ENCODE peak calls at places on chromosomes 3 and 15, in seven cellular contexts. A is colonic mucosa, B is iPS DF 6.9, T is stomach, S is heart left ventricle, J is HCT116, U is lower lobe of right lung. D is an unnamed sample. For H3K4me1 and H3K27me3, the result is how much of the 10 kb centered on the place peaks cover.

GRCh38 chr15:33022629-33023028 is 171.9 kb downstream of the FMN1 start:
- DNase-seq in J (no peak), B (peak), T (peak), A (peak), S (peak), U (peak), D (no peak)

GRCh38 chr3:58560771-58561311 is 16.4 kb downstream of the FAM107A start:
- DNase-seq in B (peak), J (no peak), U (no peak), S (no peak), T (no peak), A (no peak), D (no peak)

GRCh38 chr3:126524429-126524988 is 554 bp downstream of the CHST13 start:
- DNase-seq in J (no peak), U (peak), B (no peak), T (no peak), S (peak), A (no peak), D (peak)

GRCh38 chr3:69306239-69307185 is 79.4 kb downstream of the FRMD4B start:
- DNase-seq in U (peak), S (peak), A (peak), J (peak), B (peak), T (peak), D (peak)

GRCh38 chr3:50382271-50382670 is 22.9 kb upstream of the TMEM115 start:
- DNase-seq in J (no peak), T (no peak), B (no peak), U (no peak), S (no peak), A (no peak), D (no peak)

GRCh38 chr3:82474711-82475110 is 713.3 kb upstream of the GBE1 start:
- DNase-seq in S (no peak), J (no peak), B (no peak), A (no peak), T (no peak), U (no peak), D (no peak)

GRCh38 chr15:100766225-100767001 is 113.2 kb upstream of the ALDH1A3 start:
- DNase-seq in S (no peak), A (no peak), T (no peak), J (no peak), B (no peak), U (no peak), D (no peak)

GRCh38 chr3:68234118-68234780 is 579.8 kb upstream of the SUCLG2 start:
- DNase-seq in B (no peak), T (no peak), U (no peak), A (no peak), S (no peak), J (no peak), D (no peak)

GRCh38 chr15:51806123-51806522 is 23.3 kb upstream of the TMOD3 start:
- DNase-seq in T (no peak), B (no peak), S (no peak), J (no peak), U (no peak), A (no peak), D (no peak)

GRCh38 chr15:29913528-29914135 is 91.4 kb upstream of the TJP1 start:
- DNase-seq in S (no peak), T (no peak), B (no peak), J (no peak), U (no peak), A (no peak), D (no peak)

GRCh38 chr3:127197300-127198150 is 4.6 kb downstream of the PRR23E start:
- DNase-seq in T (peak), J (no peak), A (peak), B (no peak), S (no peak), U (no peak), D (no peak)

GRCh38 chr15:31392761-31393401 is 66.2 kb downstream of the KLF13 start:
- DNase-seq in S (no peak), T (peak), A (peak), B (no peak), J (no peak), U (no peak), D (peak)

GRCh38 chr15:36911322-36911944 is 188.9 kb downstream of the MEIS2 start:
- DNase-seq in A (no peak), T (no peak), B (no peak), U (no peak), S (no peak), J (no peak), D (peak)

GRCh38 chr15:78565951-78566774 is 843 bp downstream of the CHRNA5 start:
- DNase-seq in B (no peak), A (peak), J (no peak), S (no peak), U (no peak), T (no peak), D (peak)

GRCh38 chr3:194136519-194137313 is 768 bp downstream of the HES1 start:
- DNase-seq in A (peak), U (peak), S (peak), T (peak), J (no peak), B (no peak), D (peak)

GRCh38 chr3:139561959-139562676 is 22.6 kb upstream of the RBP1 start:
- DNase-seq in B (peak), T (no peak), S (peak), U (no peak), J (peak), A (peak), D (peak)

GRCh38 chr3:154195620-154196366 is 74.6 kb downstream of the ARHGEF26 start:
- DNase-seq in B (no peak), U (no peak), T (no peak), A (no peak), S (no peak), J (no peak), D (no peak)

GRCh38 chr3:185280572-185281365 is 26.9 kb upstream of the EHHADH start:
- DNase-seq in S (no peak), T (no peak), U (no peak), J (peak), B (peak), A (no peak), D (peak)

GRCh38 chr3:178300441-178300959 is 235.7 kb upstream of the KCNMB2 start:
- DNase-seq in U (no peak), T (no peak), B (no peak), J (no peak), A (no peak), S (no peak), D (no peak)

GRCh38 chr3:57227204-57227929 is at the start of gene APPL1:
- DNase-seq in A (peak), S (peak), T (peak), U (peak), B (peak), J (peak), D (peak)

GRCh38 chr3:170330366-170330765 is 27.1 kb upstream of the SKIL start:
- DNase-seq in S (no peak), J (peak), B (no peak), U (no peak), A (peak), T (peak), D (peak)

GRCh38 chr15:99717129-99718024 is 15.9 kb downstream of the LYSMD4 start:
- DNase-seq in A (no peak), B (no peak), U (no peak), S (peak), T (no peak), J (no peak), D (no peak)

GRCh38 chr3:154889227-154889634 is 190.9 kb upstream of the MME start:
- DNase-seq in U (peak), B (no peak), S (no peak), J (no peak), A (no peak), T (no peak), D (no peak)

GRCh38 chr15:52163321-52164190 is 27.6 kb downstream of the GNB5 start:
- DNase-seq in J (no peak), A (no peak), B (no peak), U (no peak), S (no peak), T (no peak), D (no peak)

GRCh38 chr15:60583946-60584345 is 105.0 kb upstream of the ICE2 start:
- DNase-seq in S (no peak), B (no peak), A (no peak), U (no peak), T (no peak), J (no peak), D (no peak)

GRCh38 chr15:36232491-36232890 is 346.9 kb upstream of the CDIN1 start:
- DNase-seq in A (no peak), S (no peak), J (no peak), T (no peak), U (no peak), B (peak), D (no peak)

GRCh38 chr3:155418426-155418825 is 124.9 kb upstream of the STRIT1 start:
- DNase-seq in A (no peak), J (no peak), B (no peak), S (peak), U (no peak), T (no peak), D (no peak)

GRCh38 chr15:48718646-48719045 is 73.1 kb upstream of the FBN1 start:
- DNase-seq in S (peak), B (no peak), A (no peak), U (no peak), J (no peak), T (no peak), D (no peak)

GRCh38 chr3:69178838-69179739 is 56.7 kb upstream of the LMOD3 start:
- DNase-seq in J (no peak), S (no peak), B (no peak), T (no peak), A (no peak), U (no peak), D (peak)

DNA sequence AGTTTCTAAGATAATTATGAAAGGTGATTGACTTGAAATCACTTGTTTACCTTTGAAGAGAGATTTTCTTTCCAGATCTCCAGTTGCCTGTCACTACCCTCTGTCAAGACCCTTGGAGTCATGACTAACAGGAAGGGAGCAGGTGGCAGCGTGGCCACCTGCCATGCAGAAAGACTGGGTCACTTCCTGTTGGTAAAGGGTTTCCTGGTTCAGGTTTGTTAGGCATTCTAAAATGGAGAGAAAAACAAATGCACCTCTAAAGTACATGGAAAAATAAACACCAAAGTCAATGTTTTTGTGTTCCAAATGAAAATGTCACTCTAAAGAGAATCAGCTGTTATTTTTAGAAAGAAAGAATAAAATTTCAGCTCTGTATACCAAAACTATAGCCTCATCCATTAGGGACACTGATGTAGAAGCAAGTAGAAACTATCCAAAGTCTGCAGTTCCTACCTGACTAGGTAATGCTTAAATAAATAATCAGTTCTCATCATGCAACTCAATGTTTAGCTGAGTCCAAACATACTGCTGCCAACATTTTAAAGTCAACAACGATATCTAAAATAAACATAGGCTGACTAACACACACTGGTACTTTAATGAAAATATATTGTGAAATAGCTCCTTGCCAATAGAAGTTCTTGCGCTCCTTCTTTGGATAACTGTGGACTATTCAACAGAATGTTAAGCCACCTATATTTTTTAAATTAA is 23.9 kb upstream of the TM4SF1 start:
- DNase-seq in A (peak), T (peak), U (peak), S (no peak), B (no peak), J (no peak), D (peak)
- H3K27ac ChIP-seq in A (peak), T (peak), U (peak), S (no peak), B (no peak), J (no peak), D (peak)

GRCh38 chr3:196219970-196220311 is 3.6 kb downstream of the SLC51A start:
- DNase-seq in T (no peak), B (no peak), J (no peak), U (no peak), S (no peak), A (no peak), D (no peak)

GRCh38 chr3:196220991-196221390 is 4.7 kb downstream of the SLC51A start:
- DNase-seq in A (no peak), U (no peak), S (no peak), J (no peak), T (no peak), B (no peak), D (no peak)

GRCh38 chr3:196218155-196218712 is 1.9 kb downstream of the SLC51A start:
- DNase-seq in B (no peak), U (no peak), S (no peak), T (no peak), J (no peak), A (no peak), D (no peak)

GRCh38 chr3:196219194-196219969 is 3.0 kb downstream of the SLC51A start:
- DNase-seq in B (no peak), J (no peak), S (peak), A (peak), U (peak), T (no peak), D (peak)

GRCh38 chr3:196220587-196220986 is 4.3 kb downstream of the SLC51A start:
- DNase-seq in S (peak), J (no peak), B (no peak), U (peak), A (no peak), T (no peak), D (no peak)
- H3K4me1 ChIP-seq in S (under half), J (under half), B (under half), U (under half), A (under half), T (under half), D (under half)

GRCh38 chr15:62287066-62287857 is 122.2 kb upstream of the C2CD4B start:
- DNase-seq in U (no peak), A (no peak), S (no peak), T (no peak), J (no peak), B (no peak), D (no peak)
- H3K27me3 ChIP-seq in U (under half), A (under half), S (under half), T (under half), J (under half), B (under half), D (under half)

GRCh38 chr3:114899186-114899931 is 247.7 kb downstream of the ZBTB20 start:
- DNase-seq in B (no peak), J (no peak), U (no peak), T (no peak), S (no peak), A (peak), D (peak)

GRCh38 chr3:114900908-114901307 is 246.2 kb downstream of the ZBTB20 start:
- DNase-seq in T (no peak), U (no peak), S (no peak), J (no peak), A (no peak), B (no peak), D (no peak)

GRCh38 chr3:114904633-114905032 is 242.5 kb downstream of the ZBTB20 start:
- DNase-seq in A (no peak), T (no peak), S (no peak), J (no peak), B (no peak), U (no peak), D (peak)

GRCh38 chr3:114903213-114903612 is 243.9 kb downstream of the ZBTB20 start:
- DNase-seq in A (no peak), T (no peak), B (no peak), J (no peak), S (no peak), U (no peak), D (peak)

GRCh38 chr3:114902691-114903101 is 244.4 kb downstream of the ZBTB20 start:
- DNase-seq in U (no peak), T (no peak), B (peak), J (no peak), S (no peak), A (no peak), D (peak)
- H3K27ac ChIP-seq in U (peak), T (no peak), B (no peak), J (peak), S (peak), A (no peak), D (no peak)

DNA sequence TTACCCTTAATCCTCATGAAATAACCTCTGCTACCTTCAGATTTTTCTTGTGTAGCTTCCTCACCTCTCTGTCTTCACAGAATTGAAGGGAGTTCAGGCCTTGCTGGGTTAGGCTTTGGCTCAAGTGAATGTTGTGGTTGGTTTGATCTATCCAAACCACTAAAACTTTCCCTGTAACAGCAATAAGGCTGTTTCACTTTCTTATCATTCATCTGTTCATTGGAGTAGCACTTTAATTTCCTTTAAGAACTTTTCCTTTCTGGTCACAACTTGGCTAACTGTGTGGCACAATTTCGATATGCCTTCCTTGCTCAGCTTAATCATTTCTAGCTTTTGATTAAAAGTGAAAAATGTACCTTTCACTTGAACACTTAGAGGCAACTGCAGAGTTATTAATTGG is 129.8 kb downstream of the NR1I2 start:
- DNase-seq in A (no peak), S (no peak), T (no peak), J (no peak), U (no peak), B (no peak), D (no peak)
- H3K4me1 ChIP-seq in A (under half), S (under half), T (under half), J (under half), U (under half), B (under half), D (under half)